ENCODE peak calls at places on chromosomes 7 and 10, in seven cellular contexts. L is right atrium auricular region; K is right lobe of liver; B is brain microvascular endothelial cell; S is mammary epithelial cell; V is PC-3; P is naive thymus-derived CD4-positive, alpha-beta T cell. F is an unnamed sample. For H3K36me3, the result is how much of the 10 kb centered on the place peaks cover.

GRCh38 chr7:155931386-155932085 is 119.3 kb upstream of the SHH start:
- DNase-seq in V (no peak), S (no peak), L (no peak), K (no peak), B (no peak), P (no peak), F (no peak)

GRCh38 chr10:102673961-102674511 is 29.8 kb downstream of the TRIM8 start:
- DNase-seq in K (peak), V (no peak), B (peak), P (peak), S (peak), L (peak), F (peak)

GRCh38 chr10:120600871-120601644 is 144.0 kb downstream of the PLPP4 start:
- DNase-seq in B (no peak), P (no peak), V (peak), L (no peak), K (no peak), S (peak), F (no peak)

GRCh38 chr10:88233870-88234269 is 349.2 kb downstream of the RNLS start:
- DNase-seq in V (no peak), B (no peak), P (no peak), S (no peak), L (no peak), K (no peak), F (no peak)

GRCh38 chr7:28348631-28349030 is 63.7 kb upstream of the CREB5 start:
- DNase-seq in L (no peak), B (no peak), K (no peak), S (no peak), V (peak), P (no peak), F (no peak)

GRCh38 chr7:154960063-154960790 is 42.7 kb downstream of the PAXIP1 start:
- DNase-seq in K (peak), P (no peak), S (peak), V (no peak), B (no peak), L (no peak), F (peak)

GRCh38 chr10:48554668-48555067 is 50.2 kb downstream of the ARHGAP22 start:
- DNase-seq in V (no peak), P (no peak), B (no peak), S (no peak), K (no peak), L (peak), F (no peak)

GRCh38 chr7:21368317-21368716 is 59.6 kb upstream of the SP4 start:
- DNase-seq in S (no peak), B (no peak), L (no peak), P (no peak), K (no peak), V (no peak), F (no peak)

GRCh38 chr7:141203177-141203576 is 129.3 kb downstream of the TMEM178B start:
- DNase-seq in V (no peak), P (no peak), S (no peak), K (no peak), B (no peak), L (no peak), F (no peak)

GRCh38 chr10:130233426-130233825 is 97.2 kb downstream of the GLRX3 start:
- DNase-seq in P (no peak), K (no peak), S (no peak), B (no peak), L (no peak), V (no peak), F (no peak)

GRCh38 chr10:97801449-97801848 is 29.6 kb upstream of the SFRP5 start:
- DNase-seq in L (no peak), S (no peak), P (no peak), B (no peak), K (no peak), V (no peak), F (no peak)

GRCh38 chr7:134014935-134015334 is 112.2 kb upstream of the LRGUK start:
- DNase-seq in L (no peak), K (no peak), S (peak), P (no peak), V (peak), B (no peak), F (no peak)

GRCh38 chr7:12322903-12323300 is 80.8 kb downstream of the VWDE start:
- DNase-seq in K (no peak), L (no peak), V (peak), P (no peak), B (no peak), S (no peak), F (no peak)

GRCh38 chr7:135801877-135802276 is 53.3 kb upstream of the FAM180A start:
- DNase-seq in S (no peak), P (no peak), B (no peak), K (no peak), L (no peak), V (no peak), F (no peak)

GRCh38 chr10:80290474-80291220 is 1.2 kb upstream of the MAT1A start:
- DNase-seq in V (no peak), L (no peak), K (no peak), S (no peak), B (no peak), P (no peak), F (no peak)

GRCh38 chr10:78876449-78876848 is 192.3 kb upstream of the ZMIZ1 start:
- DNase-seq in L (no peak), K (no peak), V (no peak), P (no peak), S (no peak), B (no peak), F (no peak)

GRCh38 chr7:13524076-13524475 is 465.4 kb downstream of the ETV1 start:
- DNase-seq in S (no peak), B (no peak), K (no peak), L (no peak), P (no peak), V (no peak), F (no peak)

GRCh38 chr10:26859241-26860025 is 1.3 kb downstream of the ABI1 start:
- DNase-seq in S (no peak), L (no peak), P (no peak), B (no peak), K (no peak), V (no peak), F (no peak)
- H3K27ac ChIP-seq in S (peak), L (peak), P (peak), B (peak), K (peak), V (peak), F (peak)

GRCh38 chr7:50594136-50594535 is 28.9 kb upstream of the DDC start:
- DNase-seq in B (no peak), L (no peak), P (no peak), V (no peak), K (no peak), S (no peak), F (no peak)
- H3K36me3 ChIP-seq in B (under half), L (half or more), P (under half), V (under half), K (under half), S (under half), F (half or more)

GRCh38 chr10:110069502-110069982 is 61.8 kb downstream of the ADD3 start:
- DNase-seq in L (no peak), B (no peak), K (no peak), P (peak), S (no peak), V (no peak), F (peak)
- H3K4me3 ChIP-seq in L (no peak), B (no peak), K (no peak), P (peak), S (no peak), V (no peak), F (no peak)

GRCh38 chr7:94906035-94906796 is 1.2 kb upstream of the PPP1R9A start:
- DNase-seq in K (no peak), V (no peak), B (no peak), L (no peak), P (no peak), S (no peak), F (no peak)

GRCh38 chr7:94908204-94909022 is 1.0 kb downstream of the PPP1R9A start:
- DNase-seq in P (no peak), B (no peak), V (peak), K (no peak), S (no peak), L (no peak), F (peak)

GRCh38 chr7:94909023-94909466 is 1.7 kb downstream of the PPP1R9A start:
- DNase-seq in P (no peak), B (no peak), L (no peak), K (no peak), S (no peak), V (no peak), F (no peak)

GRCh38 chr7:94907420-94908203 is at the start of gene PPP1R9A:
- DNase-seq in K (peak), S (no peak), L (no peak), V (peak), B (no peak), P (no peak), F (peak)

GRCh38 chr7:94907026-94907419 is 371 bp upstream of the PPP1R9A start:
- DNase-seq in B (no peak), L (no peak), K (no peak), S (no peak), V (no peak), P (no peak), F (no peak)
- H3K27ac ChIP-seq in B (no peak), L (peak), K (no peak), S (no peak), V (no peak), P (no peak), F (no peak)

F was measured in mesenchymal stem cell.